ENCODE peak calls at places on chromosomes 13 and 19, in four cellular contexts. One of them, this sample, is unnamed.

GRCh38 chr19:39236527-39236926 is 8.3 kb downstream of the IFNL3 start:
- DNase-seq in HFF-Myc: no peak
- DNase-seq in lung: no peak
- DNase-seq in tibial nerve: no peak
- DNase-seq in this sample: no peak

GRCh38 chr13:59677966-59678814 is 485.5 kb downstream of the DIAPH3 start:
- DNase-seq in tibial nerve: peak; percentile 26
- DNase-seq in lung: no peak
- DNase-seq in HFF-Myc: peak; percentile 32
- DNase-seq in this sample: peak; percentile 75

GRCh38 chr13:102770435-102770834 is 3.2 kb downstream of the TEX30 start:
- DNase-seq in HFF-Myc: no peak
- DNase-seq in lung: no peak
- DNase-seq in tibial nerve: no peak
- DNase-seq in this sample: no peak

GRCh38 chr19:9139609-9140158 is 513 bp upstream of the ZNF317 start:
- DNase-seq in lung: no peak
- DNase-seq in tibial nerve: no peak
- DNase-seq in HFF-Myc: no peak
- DNase-seq in this sample: no peak

GRCh38 chr19:8123683-8124082 is 25.7 kb downstream of the FBN3 start:
- DNase-seq in tibial nerve: no peak
- DNase-seq in HFF-Myc: no peak
- DNase-seq in lung: no peak
- DNase-seq in this sample: no peak

GRCh38 chr13:47875206-47875605 is 125.9 kb downstream of the SUCLA2 start:
- DNase-seq in lung: no peak
- DNase-seq in HFF-Myc: no peak
- DNase-seq in tibial nerve: no peak
- DNase-seq in this sample: no peak

GRCh38 chr13:30125422-30126073 is 181.8 kb downstream of the KATNAL1 start:
- DNase-seq in tibial nerve: peak; percentile 59
- DNase-seq in lung: peak; percentile 73
- DNase-seq in HFF-Myc: peak; percentile 77
- DNase-seq in this sample: no peak

GRCh38 chr19:53608381-53608780 is 23.4 kb upstream of the DPRX start:
- DNase-seq in tibial nerve: no peak
- DNase-seq in lung: no peak
- DNase-seq in HFF-Myc: no peak
- DNase-seq in this sample: no peak

GRCh38 chr19:12838182-12838890 is at the start of gene MAST1:
- DNase-seq in lung: no peak
- DNase-seq in HFF-Myc: no peak
- DNase-seq in tibial nerve: no peak
- DNase-seq in this sample: peak; percentile 48

GRCh38 chr19:43820098-43820860 is 6.8 kb upstream of the ZNF283 start:
- DNase-seq in tibial nerve: no peak
- DNase-seq in lung: no peak
- DNase-seq in HFF-Myc: no peak
- DNase-seq in this sample: no peak

GRCh38 chr19:51693819-51694218 is 689 bp downstream of the SPACA6 start:
- DNase-seq in tibial nerve: no peak
- DNase-seq in lung: no peak
- DNase-seq in HFF-Myc: no peak
- DNase-seq in this sample: no peak

GRCh38 chr19:51693246-51693645 is at the start of gene SPACA6:
- DNase-seq in lung: no peak
- DNase-seq in HFF-Myc: no peak
- DNase-seq in tibial nerve: no peak
- DNase-seq in this sample: no peak

GRCh38 chr19:51690359-51691121 is 2.6 kb upstream of the SPACA6 start:
- DNase-seq in lung: peak; percentile 62
- DNase-seq in tibial nerve: peak; percentile 48
- DNase-seq in HFF-Myc: no peak
- DNase-seq in this sample: peak; percentile 61

GRCh38 chr19:51691122-51692064 is 1.7 kb upstream of the SPACA6 start:
- DNase-seq in tibial nerve: no peak
- DNase-seq in lung: no peak
- DNase-seq in HFF-Myc: no peak
- DNase-seq in this sample: peak; percentile 32

DNA sequence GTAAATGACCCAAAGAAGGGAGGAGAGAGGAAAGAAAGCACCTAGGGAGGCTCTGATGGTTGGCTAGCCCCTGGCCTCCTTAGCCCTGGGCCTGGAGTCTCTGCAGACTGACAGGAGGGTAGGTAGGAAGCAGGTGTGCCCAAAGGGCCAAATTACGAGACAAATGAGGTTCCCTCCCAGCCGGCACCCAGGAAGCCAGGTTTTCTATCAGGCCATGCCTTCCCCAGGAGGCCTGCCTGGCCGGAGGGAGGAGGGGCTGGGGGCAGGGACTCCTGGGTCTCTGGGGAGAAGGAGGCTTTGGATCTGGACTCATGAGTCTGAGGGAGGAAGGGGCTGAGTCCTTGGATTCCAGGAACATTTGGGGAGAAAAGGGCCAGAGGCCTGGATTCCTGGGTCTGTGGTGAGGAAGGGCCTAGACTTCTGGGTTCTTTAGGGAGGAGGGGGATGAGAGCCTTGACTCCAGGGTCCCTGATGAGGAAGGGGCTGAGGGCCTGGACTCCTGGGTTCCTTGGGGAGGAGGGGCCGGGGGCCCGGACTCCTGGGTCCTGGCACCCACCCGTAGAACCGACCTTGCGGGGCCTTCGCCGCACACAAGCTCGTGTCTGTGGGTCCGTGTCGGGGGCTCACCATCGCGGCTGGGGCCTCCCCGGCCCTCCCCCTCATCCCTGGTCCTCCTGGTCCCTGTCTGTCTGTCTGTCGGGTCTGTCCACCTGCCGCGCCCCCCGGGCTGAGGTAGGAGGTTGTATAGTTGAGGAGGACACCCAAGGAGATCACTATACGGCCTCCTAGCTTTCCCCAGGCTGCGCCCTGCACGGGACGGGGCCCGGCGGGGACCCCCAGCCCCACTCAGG is 840 bp upstream of the SPACA6 start:
- DNase-seq in tibial nerve: no peak
- DNase-seq in lung: no peak
- DNase-seq in HFF-Myc: no peak
- DNase-seq in this sample: no peak
- H3K4me3 ChIP-seq in tibial nerve: no peak overlapping the region
- H3K4me3 ChIP-seq in lung: no peak overlapping the region
- H3K4me3 ChIP-seq in HFF-Myc: peak overlapping the region; percentile 82
- H3K4me3 ChIP-seq in this sample: no peak overlapping the region

DNA sequence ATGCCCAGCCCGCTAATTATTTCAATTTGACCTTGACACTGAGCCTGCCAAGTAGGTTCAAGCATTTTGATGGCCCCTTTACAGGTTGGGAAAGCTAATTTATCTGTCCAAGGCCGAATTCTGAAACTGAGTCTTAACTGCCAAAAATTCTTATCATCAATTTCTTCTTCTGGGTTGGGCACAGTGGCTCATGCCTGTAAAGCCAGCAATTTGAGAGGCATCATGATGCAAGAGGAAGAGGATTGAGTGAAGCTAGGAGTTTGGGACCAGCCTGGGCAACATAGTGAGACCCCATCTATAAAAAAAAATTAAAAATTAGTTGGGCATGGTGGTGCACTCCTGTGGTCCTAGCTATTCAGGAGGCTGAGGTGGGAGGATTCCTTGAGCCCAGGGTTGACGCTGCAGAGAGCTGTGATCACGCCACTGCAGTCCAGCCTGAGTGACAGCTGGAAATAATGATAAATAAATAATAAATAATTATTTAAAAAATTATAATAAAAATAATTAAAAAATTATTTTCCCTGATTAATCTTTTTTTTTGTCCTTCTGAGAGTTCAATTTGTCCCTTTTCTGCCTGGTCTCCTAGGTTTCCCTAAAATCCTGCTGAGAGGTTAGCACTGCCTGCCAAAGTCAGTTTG is 1.3 kb upstream of the LDLR start:
- DNase-seq in lung: no peak
- DNase-seq in HFF-Myc: no peak
- DNase-seq in tibial nerve: no peak
- DNase-seq in this sample: no peak
- H3K4me3 ChIP-seq in lung: no peak overlapping the region
- H3K4me3 ChIP-seq in HFF-Myc: no peak overlapping the region
- H3K4me3 ChIP-seq in tibial nerve: no peak overlapping the region
- H3K4me3 ChIP-seq in this sample: no peak overlapping the region

GRCh38 chr19:15109768-15110417 is 2.7 kb downstream of the SYDE1 start:
- DNase-seq in tibial nerve: no peak
- DNase-seq in lung: no peak
- DNase-seq in HFF-Myc: no peak
- DNase-seq in this sample: no peak

GRCh38 chr19:15108845-15109767 is 1.9 kb downstream of the SYDE1 start:
- DNase-seq in lung: no peak
- DNase-seq in tibial nerve: no peak
- DNase-seq in HFF-Myc: no peak
- DNase-seq in this sample: no peak

GRCh38 chr19:15108145-15108844 is 1.1 kb downstream of the SYDE1 start:
- DNase-seq in HFF-Myc: no peak
- DNase-seq in tibial nerve: no peak
- DNase-seq in lung: no peak
- DNase-seq in this sample: no peak

GRCh38 chr19:15105044-15105443 is 2.2 kb upstream of the SYDE1 start:
- DNase-seq in tibial nerve: no peak
- DNase-seq in lung: no peak
- DNase-seq in HFF-Myc: no peak
- DNase-seq in this sample: no peak

DNA sequence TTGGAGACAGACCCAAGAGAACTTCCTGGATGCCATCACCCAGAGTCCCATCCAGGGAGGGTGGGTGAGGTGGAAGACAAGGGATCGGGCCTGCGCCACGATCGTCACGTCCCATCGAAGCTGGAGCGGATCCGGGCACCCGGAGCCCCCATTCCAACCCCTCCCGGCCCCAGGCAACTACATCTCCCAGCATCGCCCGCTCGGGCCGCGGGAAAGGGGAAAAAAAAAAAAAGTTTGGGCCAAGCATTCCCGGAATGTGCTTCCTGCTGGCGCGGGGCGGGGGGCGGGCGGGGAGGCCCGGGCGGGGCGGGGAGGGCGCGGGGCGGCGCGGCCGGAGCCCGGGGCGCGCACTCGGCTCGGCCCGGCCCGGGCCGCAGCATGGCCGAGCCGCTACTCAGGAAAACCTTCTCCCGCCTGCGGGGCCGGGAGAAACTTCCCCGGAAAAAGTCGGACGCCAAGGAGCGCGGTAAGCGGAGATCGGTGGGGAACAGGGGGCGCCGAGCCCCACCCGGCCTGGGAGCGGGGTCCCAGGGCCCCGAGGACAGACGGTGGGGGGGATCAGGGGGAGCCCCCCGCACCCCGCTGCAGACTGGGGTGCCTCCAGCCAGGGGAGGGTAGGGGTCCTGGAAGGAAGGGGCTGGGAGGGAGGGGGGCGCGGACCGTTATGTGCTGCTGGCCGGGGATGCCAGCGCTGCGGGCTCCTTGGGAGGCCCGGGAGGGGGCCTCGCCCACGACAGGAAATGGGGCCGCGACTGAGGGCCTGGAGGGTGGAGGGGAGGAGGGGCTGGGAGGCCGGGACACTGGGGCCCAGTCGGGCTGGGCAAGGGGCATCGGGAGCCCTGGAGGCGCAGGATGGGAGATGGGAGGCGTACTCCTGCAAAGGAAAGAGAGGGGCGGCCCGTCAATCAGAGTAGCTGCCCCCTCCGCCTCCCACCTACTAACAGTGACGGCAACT is at the start of gene SYDE1:
- DNase-seq in lung: no peak
- DNase-seq in HFF-Myc: no peak
- DNase-seq in tibial nerve: no peak
- DNase-seq in this sample: peak; percentile 71
- H3K4me3 ChIP-seq in lung: peak within 1 kb of the TSS; percentile 69
- H3K4me3 ChIP-seq in HFF-Myc: peak within 1 kb of the TSS; percentile 70
- H3K4me3 ChIP-seq in tibial nerve: peak within 1 kb of the TSS; percentile 79
- H3K4me3 ChIP-seq in this sample: peak within 1 kb of the TSS; percentile 82

GRCh38 chr19:47820410-47820809 is 1.3 kb upstream of the CRX start:
- DNase-seq in HFF-Myc: no peak
- DNase-seq in lung: no peak
- DNase-seq in tibial nerve: no peak
- DNase-seq in this sample: no peak
- H3K4me3 ChIP-seq in HFF-Myc: no peak overlapping the region
- H3K4me3 ChIP-seq in lung: no peak overlapping the region
- H3K4me3 ChIP-seq in tibial nerve: no peak overlapping the region
- H3K4me3 ChIP-seq in this sample: no peak overlapping the region

DNA sequence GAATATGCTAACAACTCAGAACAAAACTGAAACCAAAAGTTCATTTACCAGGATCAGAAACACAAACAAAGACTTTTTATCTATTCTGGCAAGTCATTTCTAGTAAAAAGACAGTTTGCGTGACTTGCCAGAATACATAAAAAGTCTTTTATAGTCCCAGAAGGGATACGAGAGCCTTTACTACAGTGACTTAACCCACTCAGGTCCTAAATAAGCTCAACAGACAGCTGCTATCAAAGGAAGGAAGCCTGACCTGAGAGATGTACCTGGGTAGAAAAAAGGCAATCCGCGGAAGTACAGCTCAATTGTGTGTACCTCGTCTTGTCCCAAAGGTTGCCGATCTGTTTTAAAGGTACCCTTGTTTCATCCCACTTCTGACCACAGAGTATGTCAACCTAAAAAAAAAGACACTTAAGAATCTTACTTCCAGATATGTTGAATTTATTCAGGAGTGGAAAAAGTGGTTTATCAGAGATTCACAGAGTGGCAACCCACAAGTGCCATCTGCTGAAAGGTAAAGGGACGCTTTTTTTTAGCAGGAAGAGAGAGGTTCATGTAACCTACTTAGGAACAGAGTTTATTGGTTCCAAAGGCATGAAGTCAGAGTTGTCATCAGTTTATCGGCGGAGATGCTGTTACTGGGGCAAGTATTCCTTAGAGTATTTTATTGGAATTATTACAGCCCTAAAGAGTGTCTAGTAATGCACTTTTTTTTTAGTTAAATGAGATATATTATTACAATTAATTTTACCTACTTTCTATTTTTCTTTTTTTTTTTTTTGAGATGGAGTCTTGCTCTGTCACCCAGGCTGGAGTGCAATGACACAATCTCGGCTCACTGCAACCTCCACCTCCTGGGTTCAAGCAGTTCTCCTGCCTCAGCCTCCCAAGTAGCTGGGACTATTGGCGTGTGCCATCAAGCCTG is 69.7 kb upstream of the C1QTNF9B start:
- DNase-seq in lung: no peak
- DNase-seq in HFF-Myc: no peak
- DNase-seq in tibial nerve: no peak
- DNase-seq in this sample: no peak
- H3K4me3 ChIP-seq in lung: no peak overlapping the region
- H3K4me3 ChIP-seq in HFF-Myc: no peak overlapping the region
- H3K4me3 ChIP-seq in tibial nerve: peak overlapping the region; percentile 26
- H3K4me3 ChIP-seq in this sample: no peak overlapping the region

DNA sequence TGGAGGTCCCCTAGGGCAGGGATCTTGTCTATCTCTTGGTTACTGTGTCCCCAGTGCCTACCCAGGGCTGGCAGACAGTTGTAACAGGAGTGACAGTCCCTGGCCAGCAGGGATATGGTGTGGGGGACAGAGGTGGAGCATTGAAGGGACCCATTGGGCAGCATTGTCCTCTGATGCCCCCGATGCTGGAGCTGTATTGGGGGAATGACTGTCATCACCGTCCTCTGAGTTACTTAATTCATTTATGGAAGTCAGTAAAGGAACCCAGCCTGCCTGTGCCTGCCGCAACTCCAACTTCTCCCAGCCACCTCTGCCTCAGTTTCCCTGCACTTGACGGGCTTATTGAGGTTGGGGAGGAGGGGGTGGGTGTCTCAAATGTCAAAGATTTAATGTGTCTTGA is 1.1 kb upstream of the KLF2 start:
- DNase-seq in HFF-Myc: no peak
- DNase-seq in lung: no peak
- DNase-seq in tibial nerve: no peak
- DNase-seq in this sample: no peak
- H3K4me3 ChIP-seq in HFF-Myc: no peak overlapping the region
- H3K4me3 ChIP-seq in lung: no peak overlapping the region
- H3K4me3 ChIP-seq in tibial nerve: no peak overlapping the region
- H3K4me3 ChIP-seq in this sample: no peak overlapping the region